ENCODE peak calls at places on chromosomes 11 and 22, in six cellular contexts. H is H1, N is heart left ventricle, M is erythroblast, L is stomach, S is spleen. E is an unnamed sample.
A peak's percentile ranks its signal among the peaks of the same experiment; 100 is the strongest.

GRCh38 chr11:33652930-33653329 is 47.7 kb downstream of the C11orf91 start:
- DNase-seq in H (no peak), N (no peak), M (no peak), L (no peak), S (no peak), E (no peak)

GRCh38 chr11:88250566-88251080 is 75.4 kb upstream of the RAB38 start:
- DNase-seq in H (no peak), N (no peak), M (no peak), L (no peak), S (no peak), E (no peak)

GRCh38 chr11:66851251-66851620 is 5.6 kb upstream of the LRFN4 start:
- DNase-seq in H (no peak), N (no peak), M (no peak), L (no peak), S (peak; percentile 41), E (no peak)

GRCh38 chr22:45615364-45615763 is 56.3 kb upstream of the ATXN10 start:
- DNase-seq in H (no peak), N (no peak), M (no peak), L (no peak), S (no peak), E (no peak)

GRCh38 chr22:20272174-20272573 is 4.1 kb upstream of the RTN4R start:
- DNase-seq in H (no peak), N (no peak), M (no peak), L (no peak), S (no peak), E (no peak)

GRCh38 chr11:76239483-76240142 is 33.3 kb upstream of the WNT11 start:
- DNase-seq in H (no peak), N (no peak), M (no peak), L (no peak), S (peak; percentile 63), E (no peak)

GRCh38 chr22:43972931-43973330 is 17.7 kb downstream of the SAMM50 start:
- DNase-seq in H (no peak), N (no peak), M (no peak), L (no peak), S (no peak), E (no peak)

GRCh38 chr22:23029521-23030228 is 40.6 kb upstream of the GNAZ start:
- DNase-seq in H (no peak), N (no peak), M (no peak), L (no peak), S (no peak), E (no peak)

GRCh38 chr11:106986261-106986660 is 32.0 kb downstream of the GUCY1A2 start:
- DNase-seq in H (no peak), N (no peak), M (no peak), L (no peak), S (no peak), E (no peak)

GRCh38 chr11:17415523-17416104 is 27.2 kb upstream of the KCNJ11 start:
- DNase-seq in H (no peak), N (no peak), M (no peak), L (no peak), S (peak; percentile 64), E (no peak)

GRCh38 chr11:72085836-72086475 is 5.3 kb downstream of the LRRC51 start:
- DNase-seq in H (no peak), N (no peak), M (no peak), L (no peak), S (no peak), E (no peak)

GRCh38 chr11:22479133-22479690 is 141.0 kb downstream of the SLC17A6 start:
- DNase-seq in H (no peak), N (no peak), M (no peak), L (no peak), S (no peak), E (no peak)

GRCh38 chr11:67375320-67376021 is 2.1 kb upstream of the CLCF1 start:
- DNase-seq in H (peak; percentile 62), N (no peak), M (no peak), L (no peak), S (no peak), E (no peak)

GRCh38 chr11:120564573-120565301 is 53.2 kb downstream of the GRIK4 start:
- DNase-seq in H (no peak), N (peak; percentile 51), M (no peak), L (no peak), S (peak; percentile 78), E (no peak)

GRCh38 chr11:12163181-12163841 is 52.9 kb downstream of the MICAL2 start:
- DNase-seq in H (no peak), N (peak; percentile 67), M (no peak), L (no peak), S (no peak), E (peak; percentile 46)

GRCh38 chr22:19419086-19419463 is 12.5 kb downstream of the HIRA start:
- DNase-seq in H (no peak), N (no peak), M (peak; percentile 92), L (no peak), S (peak; percentile 84), E (no peak)

GRCh38 chr11:64580387-64580786 is 10.6 kb upstream of the SLC22A12 start:
- DNase-seq in H (no peak), N (no peak), M (no peak), L (no peak), S (peak; percentile 22), E (no peak)

GRCh38 chr22:41848468-41848867 is 15.6 kb downstream of the SREBF2 start:
- DNase-seq in H (no peak), N (no peak), M (peak; percentile 71), L (peak; percentile 70), S (peak; percentile 85), E (no peak)

GRCh38 chr11:76666830-76667229 is 3.7 kb downstream of the LRRC32 start:
- DNase-seq in H (no peak), N (no peak), M (no peak), L (no peak), S (no peak), E (no peak)

GRCh38 chr11:2933376-2934056 is 4.3 kb upstream of the PHLDA2 start:
- DNase-seq in H (peak; percentile 56), N (no peak), M (peak; percentile 33), L (peak; percentile 84), S (peak; percentile 91), E (peak; percentile 92)

GRCh38 chr22:42172385-42173172 is 42.0 kb upstream of the CYP2D6 start:
- DNase-seq in H (no peak), N (no peak), M (no peak), L (no peak), S (no peak), E (no peak)

GRCh38 chr11:78790784-78791183 is 216.1 kb upstream of the NARS2 start:
- DNase-seq in H (no peak), N (no peak), M (no peak), L (no peak), S (no peak), E (no peak)

GRCh38 chr11:1147792-1148191 is 10.0 kb upstream of the MUC5AC start:
- DNase-seq in H (no peak), N (no peak), M (no peak), L (no peak), S (no peak), E (no peak)
- TF ChIP-seq POLR2A in H (no peak), N (no peak), M (no peak), L (no peak), S (no peak), E (no peak)

GRCh38 chr11:93194673-93195291 is 3.0 kb downstream of the SLC36A4 start:
- DNase-seq in H (no peak), N (no peak), M (no peak), L (no peak), S (no peak), E (no peak)

GRCh38 chr11:93198221-93198650 is 445 bp upstream of the SLC36A4 start:
- DNase-seq in H (no peak), N (no peak), M (peak; percentile 52), L (no peak), S (no peak), E (no peak)

GRCh38 chr11:93199616-93200015 is 1.8 kb upstream of the SLC36A4 start:
- DNase-seq in H (no peak), N (no peak), M (no peak), L (no peak), S (no peak), E (no peak)

GRCh38 chr11:93196816-93197382 is 892 bp downstream of the SLC36A4 start:
- DNase-seq in H (no peak), N (no peak), M (peak; percentile 63), L (no peak), S (no peak), E (no peak)

GRCh38 chr11:93197383-93198220 is at the start of gene SLC36A4:
- DNase-seq in H (peak; percentile 95), N (peak; percentile 88), M (peak; percentile 95), L (peak; percentile 93), S (peak; percentile 97), E (peak; percentile 51)
- TF ChIP-seq POLR2A in H (peak; percentile 91), N (peak; percentile 65), M (peak; percentile 87), L (no peak), S (no peak), E (peak; percentile 56)

GRCh38 chr11:62612366-62613274 is at the start of the genes EML3 and ROM1:
- DNase-seq in H (peak; percentile 94), N (peak; percentile 92), M (peak; percentile 87), L (peak; percentile 86), S (peak; percentile 98), E (peak; percentile 89)

GRCh38 chr11:62611705-62612365 is 740 bp downstream of the EML3 start:
- DNase-seq in H (peak; percentile 56), N (peak; percentile 62), M (peak; percentile 74), L (peak; percentile 57), S (peak; percentile 84), E (peak; percentile 53)

GRCh38 chr11:62615521-62615920 is 2.5 kb downstream of the ROM1 start:
- DNase-seq in H (no peak), N (no peak), M (no peak), L (no peak), S (no peak), E (no peak)

GRCh38 chr11:62613275-62613864 is 313 bp downstream of the ROM1 start:
- DNase-seq in H (no peak), N (peak; percentile 36), M (no peak), L (peak; percentile 32), S (no peak), E (no peak)

DNA sequence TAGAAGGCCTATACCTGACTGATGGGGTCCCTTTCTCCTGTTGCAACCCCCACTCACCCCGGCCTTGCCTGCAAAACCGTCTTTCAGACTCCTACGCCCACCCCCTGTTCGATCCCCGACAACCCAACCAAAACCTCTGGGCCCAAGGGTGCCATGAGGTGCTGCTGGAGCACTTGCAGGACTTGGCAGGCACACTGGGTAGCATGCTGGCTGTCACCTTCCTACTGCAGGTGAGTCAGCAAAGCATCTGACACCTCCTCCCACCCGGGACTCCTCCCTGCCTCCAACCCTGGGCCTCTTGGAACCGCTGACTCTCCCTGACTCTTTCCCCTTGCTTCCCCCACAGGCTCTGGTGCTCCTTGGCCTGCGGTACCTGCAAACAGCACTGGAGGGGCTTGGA is 1.2 kb downstream of the ROM1 start:
- DNase-seq in H (no peak), N (no peak), M (peak; percentile 52), L (peak; percentile 56), S (no peak), E (peak; percentile 53)
- TF ChIP-seq POLR2A in H (no peak), N (no peak), M (no peak), L (no peak), S (no peak), E (no peak)

DNA sequence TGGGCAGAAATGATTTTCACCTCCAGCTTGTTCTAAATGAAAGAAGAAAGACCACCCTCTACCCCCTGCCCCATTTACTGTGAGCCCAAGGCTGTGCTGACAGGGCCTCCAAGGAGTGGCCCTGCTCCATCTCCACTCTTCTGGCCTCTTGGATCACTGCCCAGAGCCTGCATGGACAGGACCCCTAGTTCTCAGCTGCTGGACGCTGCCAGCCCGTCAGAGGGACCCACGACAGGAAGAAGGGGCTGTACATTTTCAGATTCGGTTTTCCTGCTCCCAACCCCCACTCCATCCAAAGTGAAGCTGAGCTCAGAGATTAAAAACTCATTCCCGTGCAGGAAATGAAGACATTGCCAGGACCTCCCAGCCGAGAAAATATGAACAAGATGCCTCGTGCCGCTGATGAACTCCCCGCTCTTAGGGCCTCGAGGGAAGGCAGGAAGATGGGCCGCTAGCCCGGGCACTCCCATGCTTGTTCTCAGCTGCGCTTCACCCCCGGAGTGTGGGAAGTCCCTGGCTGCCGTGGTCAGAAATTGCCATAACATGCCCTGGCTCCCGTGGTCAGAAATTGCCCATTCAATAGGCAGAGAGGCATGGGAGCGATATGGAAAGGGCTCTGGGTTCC is 36.1 kb downstream of the RPUSD4 start:
- DNase-seq in H (no peak), N (peak; percentile 28), M (no peak), L (no peak), S (peak; percentile 46), E (no peak)
- TF ChIP-seq POLR2A in H (no peak), N (no peak), M (no peak), L (no peak), S (no peak), E (no peak)

E was measured in H54.